ENCODE peak calls at places on chromosome 10, in four cellular contexts. One of them, this sample, is unnamed.

GRCh38 chr10:72846225-72846624 is 47.3 kb upstream of the OIT3 start:
- DNase-seq in tibial artery: no peak
- DNase-seq in activated CD8-positive, alpha-beta T cell treated with anti-CD3 and anti-CD28 coated beads for 36 hours: no peak
- DNase-seq in AG20443: peak
- DNase-seq in this sample: no peak

GRCh38 chr10:48605786-48606529 is 1.1 kb upstream of the ARHGAP22 start:
- DNase-seq in tibial artery: no peak
- DNase-seq in AG20443: no peak
- DNase-seq in activated CD8-positive, alpha-beta T cell treated with anti-CD3 and anti-CD28 coated beads for 36 hours: no peak
- DNase-seq in this sample: no peak

GRCh38 chr10:129168660-129169059 is 298.4 kb upstream of the MGMT start:
- DNase-seq in activated CD8-positive, alpha-beta T cell treated with anti-CD3 and anti-CD28 coated beads for 36 hours: no peak
- DNase-seq in tibial artery: no peak
- DNase-seq in AG20443: no peak
- DNase-seq in this sample: no peak

GRCh38 chr10:122565766-122566206 is 5.2 kb downstream of the DMBT1 start:
- DNase-seq in tibial artery: peak
- DNase-seq in activated CD8-positive, alpha-beta T cell treated with anti-CD3 and anti-CD28 coated beads for 36 hours: peak
- DNase-seq in AG20443: peak
- DNase-seq in this sample: peak

GRCh38 chr10:80453392-80453714 is 757 bp upstream of the TSPAN14 start:
- DNase-seq in tibial artery: no peak
- DNase-seq in activated CD8-positive, alpha-beta T cell treated with anti-CD3 and anti-CD28 coated beads for 36 hours: peak
- DNase-seq in AG20443: no peak
- DNase-seq in this sample: no peak

GRCh38 chr10:13845897-13846296 is 259.1 kb downstream of the PRPF18 start:
- DNase-seq in activated CD8-positive, alpha-beta T cell treated with anti-CD3 and anti-CD28 coated beads for 36 hours: no peak
- DNase-seq in tibial artery: no peak
- DNase-seq in AG20443: no peak
- DNase-seq in this sample: no peak

GRCh38 chr10:118980135-118980865 is 49.2 kb upstream of the NANOS1 start:
- DNase-seq in AG20443: no peak
- DNase-seq in activated CD8-positive, alpha-beta T cell treated with anti-CD3 and anti-CD28 coated beads for 36 hours: no peak
- DNase-seq in tibial artery: no peak
- DNase-seq in this sample: no peak

GRCh38 chr10:97380513-97380912 is 20.6 kb downstream of the RRP12 start:
- DNase-seq in tibial artery: no peak
- DNase-seq in activated CD8-positive, alpha-beta T cell treated with anti-CD3 and anti-CD28 coated beads for 36 hours: no peak
- DNase-seq in AG20443: no peak
- DNase-seq in this sample: no peak

GRCh38 chr10:27692663-27693062 is 53.0 kb downstream of the MKX start:
- DNase-seq in tibial artery: no peak
- DNase-seq in AG20443: no peak
- DNase-seq in activated CD8-positive, alpha-beta T cell treated with anti-CD3 and anti-CD28 coated beads for 36 hours: no peak
- DNase-seq in this sample: no peak

GRCh38 chr10:97724341-97724941 is 10.9 kb downstream of the MARVELD1 start:
- DNase-seq in tibial artery: no peak
- DNase-seq in AG20443: peak
- DNase-seq in activated CD8-positive, alpha-beta T cell treated with anti-CD3 and anti-CD28 coated beads for 36 hours: no peak
- DNase-seq in this sample: no peak

GRCh38 chr10:71981024-71981867 is 17.1 kb downstream of the CHST3 start:
- DNase-seq in tibial artery: no peak
- DNase-seq in activated CD8-positive, alpha-beta T cell treated with anti-CD3 and anti-CD28 coated beads for 36 hours: no peak
- DNase-seq in AG20443: peak
- DNase-seq in this sample: no peak

GRCh38 chr10:50577681-50578350 is 45.9 kb downstream of the SGMS1 start:
- DNase-seq in tibial artery: no peak
- DNase-seq in activated CD8-positive, alpha-beta T cell treated with anti-CD3 and anti-CD28 coated beads for 36 hours: no peak
- DNase-seq in AG20443: no peak
- DNase-seq in this sample: no peak

GRCh38 chr10:103693070-103693811 is 162.1 kb downstream of the SH3PXD2A start:
- DNase-seq in activated CD8-positive, alpha-beta T cell treated with anti-CD3 and anti-CD28 coated beads for 36 hours: peak
- DNase-seq in tibial artery: no peak
- DNase-seq in AG20443: peak
- DNase-seq in this sample: no peak